ENCODE peak calls at places on chromosomes 6 and 20, in four cellular contexts. L is RWPE1, N is GM20000, Y is HFF-Myc. M is an unnamed sample.

GRCh38 chr20:47544240-47544639 is 42.6 kb downstream of the NCOA3 start:
- DNase-seq in L (no peak), N (no peak), Y (no peak), M (no peak)

GRCh38 chr6:134911532-134911931 is 38.4 kb downstream of the ALDH8A1 start:
- DNase-seq in L (peak; percentile 75), N (no peak), Y (no peak), M (no peak)

GRCh38 chr6:79082304-79082703 is 4.2 kb upstream of the PHIP start:
- DNase-seq in L (no peak), N (no peak), Y (no peak), M (no peak)

GRCh38 chr20:44696315-44696714 is 18.9 kb upstream of the CCN5 start:
- DNase-seq in L (no peak), N (no peak), Y (no peak), M (no peak)

GRCh38 chr6:37536462-37537225 is 37.0 kb upstream of the CCDC167 start:
- DNase-seq in L (no peak), N (no peak), Y (no peak), M (no peak)

GRCh38 chr20:20536240-20536933 is 168.5 kb downstream of the INSM1 start:
- DNase-seq in L (no peak), N (no peak), Y (no peak), M (no peak)

GRCh38 chr6:150016324-150017185 is 8.8 kb downstream of the RAET1L start:
- DNase-seq in L (peak; percentile 63), N (peak; percentile 77), Y (peak; percentile 16), M (peak; percentile 38)

GRCh38 chr6:112437053-112437452 is 89.9 kb downstream of the RFPL4B start:
- DNase-seq in L (no peak), N (no peak), Y (no peak), M (no peak)

GRCh38 chr6:167678102-167679101 is 148.3 kb upstream of the AFDN start:
- DNase-seq in L (no peak), N (no peak), Y (no peak), M (no peak)

GRCh38 chr6:160730911-160731310 is 28.9 kb downstream of the PLG start:
- DNase-seq in L (peak; percentile 4), N (no peak), Y (no peak), M (no peak)

GRCh38 chr6:161254754-161255253 is 19.1 kb downstream of the AGPAT4 start:
- DNase-seq in L (no peak), N (no peak), Y (no peak), M (no peak)

GRCh38 chr20:57658447-57659130 is 38.4 kb upstream of the ZBP1 start:
- DNase-seq in L (no peak), N (no peak), Y (no peak), M (no peak)

GRCh38 chr6:147873826-147874225 is 365.3 kb downstream of the SAMD5 start:
- DNase-seq in L (no peak), N (no peak), Y (no peak), M (no peak)

GRCh38 chr6:50520325-50520724 is 193.0 kb upstream of the TFAP2D start:
- DNase-seq in L (no peak), N (no peak), Y (no peak), M (no peak)

GRCh38 chr6:154318711-154319110 is 37.9 kb downstream of the IPCEF1 start:
- DNase-seq in L (no peak), N (no peak), Y (no peak), M (no peak)

DNA sequence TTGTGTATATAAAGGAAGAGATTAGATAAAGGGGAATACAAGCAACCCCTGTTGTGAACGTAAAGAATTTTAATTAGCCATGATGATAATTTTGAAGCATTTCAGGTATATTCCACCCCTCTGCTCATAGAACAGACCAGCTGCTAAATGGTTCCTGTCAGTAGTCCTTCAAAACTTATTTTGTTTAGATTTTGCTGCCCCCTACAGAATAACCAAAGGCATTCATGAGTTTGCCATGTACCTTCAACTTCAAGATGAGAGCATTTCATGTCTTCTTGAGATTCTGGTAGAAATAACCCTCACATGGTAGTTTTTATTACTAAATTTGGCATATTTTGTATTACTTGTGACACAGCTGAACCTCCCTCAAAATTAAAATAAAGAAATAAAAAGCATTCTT is 1586.7 kb downstream of the HACE1 start:
- DNase-seq in L (no peak), N (peak; percentile 1), Y (no peak), M (no peak)
- TF ChIP-seq CTCF in L (no peak), N (no peak), Y (no peak), M (no peak)

DNA sequence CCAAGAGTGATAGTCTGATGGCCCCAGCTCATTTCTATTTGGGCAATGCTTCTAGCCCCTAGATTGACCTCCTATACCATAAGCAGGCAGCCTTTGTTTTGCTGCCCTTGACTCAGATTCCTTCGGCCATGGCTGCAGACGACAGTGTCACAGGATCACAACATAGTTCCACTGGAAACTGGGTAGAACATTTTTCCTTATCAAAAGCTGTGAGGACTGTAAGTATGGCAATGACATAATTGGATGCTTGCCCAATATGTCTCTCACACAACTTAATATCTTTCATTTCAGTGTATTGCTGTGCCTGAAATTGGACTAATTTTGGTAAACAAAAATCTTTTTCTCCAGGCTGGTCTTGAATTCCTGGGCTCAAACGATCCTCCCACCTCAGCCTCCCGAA is 22.9 kb downstream of the KIF6 start:
- DNase-seq in L (no peak), N (no peak), Y (no peak), M (no peak)
- TF ChIP-seq CTCF in L (no peak), N (no peak), Y (no peak), M (no peak)

GRCh38 chr6:137415127-137415833 is 78.9 kb downstream of the OLIG3 start:
- DNase-seq in L (peak; percentile 38), N (peak; percentile 58), Y (peak; percentile 27), M (peak; percentile 62)
- TF ChIP-seq CTCF in L (peak; percentile 47), N (peak; percentile 69), Y (peak; percentile 69), M (peak; percentile 86)

DNA sequence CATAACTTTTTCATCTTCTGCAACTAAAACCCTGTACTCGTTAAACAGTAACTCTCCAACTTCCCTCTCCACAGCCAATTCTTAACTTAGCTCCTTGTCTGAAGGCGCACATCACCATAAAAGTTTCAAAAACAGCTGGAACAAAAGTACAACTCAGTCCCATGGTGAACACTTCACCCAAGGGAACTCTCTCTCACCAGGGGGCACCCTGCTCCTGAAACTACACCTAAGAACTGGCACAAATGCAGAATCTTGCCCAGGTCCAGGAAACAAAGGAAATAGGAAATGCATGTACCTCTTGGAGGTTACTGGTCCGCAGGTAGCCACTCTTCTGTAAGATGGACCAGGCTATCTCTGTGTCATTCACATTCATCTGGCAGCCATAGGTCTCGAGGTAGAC is 6.6 kb downstream of the CDK5RAP1 start:
- DNase-seq in L (no peak), N (no peak), Y (no peak), M (no peak)
- TF ChIP-seq CTCF in L (no peak), N (no peak), Y (peak; percentile 5), M (no peak)

GRCh38 chr20:1298888-1299511 is 29.9 kb downstream of the SDCBP2 start:
- DNase-seq in L (no peak), N (no peak), Y (no peak), M (no peak)

GRCh38 chr20:1301031-1301529 is 27.9 kb downstream of the SDCBP2 start:
- DNase-seq in L (peak; percentile 57), N (no peak), Y (no peak), M (peak; percentile 41)

GRCh38 chr20:1300083-1300840 is 28.7 kb downstream of the SDCBP2 start:
- DNase-seq in L (no peak), N (no peak), Y (no peak), M (no peak)

GRCh38 chr20:1298166-1298565 is 30.8 kb downstream of the SDCBP2 start:
- DNase-seq in L (no peak), N (no peak), Y (no peak), M (no peak)

DNA sequence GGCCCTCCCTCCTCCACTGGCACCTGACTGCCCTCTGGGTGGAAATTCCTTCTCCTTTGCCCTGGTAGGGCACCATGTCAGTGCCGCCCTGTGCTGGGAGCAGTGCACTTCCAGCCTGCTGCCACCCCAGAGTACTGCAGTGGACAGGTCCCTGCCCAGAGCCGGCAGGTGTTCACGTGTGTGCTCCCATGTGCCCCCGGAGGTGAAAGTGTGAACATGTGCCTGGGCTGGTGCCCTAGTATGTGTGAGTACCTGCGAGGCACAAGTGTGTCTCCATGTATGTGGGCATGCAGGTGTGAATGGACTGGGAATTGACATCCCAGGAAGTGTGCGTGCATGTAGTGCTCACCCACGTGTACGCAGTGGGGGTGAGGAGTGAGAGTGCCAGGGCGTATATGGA is 29.4 kb downstream of the SDCBP2 start:
- DNase-seq in L (peak; percentile 38), N (no peak), Y (no peak), M (peak; percentile 22)
- TF ChIP-seq CTCF in L (peak; percentile 31), N (no peak), Y (peak; percentile 28), M (no peak)

M was measured in CD4-positive, alpha-beta T cell.